ENCODE peak calls at places on chromosomes 7 and 10, in four cellular contexts. T is GM23248, E is mesenchymal stem cell, I is neuronal stem cell. R is an unnamed sample.

GRCh38 chr10:119333146-119333792 is 125.9 kb downstream of the GRK5 start:
- DNase-seq in E (peak), I (no peak), T (peak), R (no peak)

GRCh38 chr7:17298840-17299476 is 506 bp downstream of the AHR start:
- DNase-seq in T (peak), I (peak), E (peak), R (peak)

GRCh38 chr10:4725917-4726606 is 99.9 kb upstream of the AKR1E2 start:
- DNase-seq in T (peak), E (peak), I (no peak), R (peak)

GRCh38 chr10:30433779-30434272 is at the start of gene MAP3K8:
- DNase-seq in E (peak), T (peak), I (peak), R (peak)

GRCh38 chr7:105132335-105132734 is 118.3 kb downstream of the KMT2E start:
- DNase-seq in T (no peak), I (no peak), E (no peak), R (no peak)

GRCh38 chr7:28957064-28957821 is 887 bp downstream of the TRIL start:
- DNase-seq in I (peak), T (peak), E (no peak), R (peak)

GRCh38 chr7:68964060-68964459 is 634.2 kb upstream of the AUTS2 start:
- DNase-seq in E (no peak), I (no peak), T (peak), R (no peak)

GRCh38 chr7:7695418-7695817 is 23.0 kb downstream of the RPA3 start:
- DNase-seq in E (peak), T (no peak), I (no peak), R (no peak)

GRCh38 chr7:81573128-81573527 is 196.7 kb downstream of the HGF start:
- DNase-seq in T (no peak), E (no peak), I (no peak), R (no peak)

GRCh38 chr10:60314306-60314940 is 75.3 kb downstream of the ANK3 start:
- DNase-seq in E (peak), T (peak), I (no peak), R (peak)

GRCh38 chr10:6177880-6178281 is 24.9 kb upstream of the PFKFB3 start:
- DNase-seq in I (no peak), T (no peak), E (no peak), R (no peak)

GRCh38 chr7:123979876-123980275 is 53.0 kb downstream of the TMEM229A start:
- DNase-seq in I (no peak), T (no peak), E (peak), R (peak)

GRCh38 chr7:12385364-12385786 is 18.3 kb downstream of the VWDE start:
- DNase-seq in E (no peak), I (no peak), T (no peak), R (no peak)

GRCh38 chr10:113857210-113857609 is 2.7 kb downstream of the NHLRC2 start:
- DNase-seq in I (no peak), T (peak), E (no peak), R (no peak)

GRCh38 chr7:18638594-18639452 is 143.3 kb downstream of the HDAC9 start:
- DNase-seq in E (peak), T (peak), I (no peak), R (no peak)

GRCh38 chr10:18279202-18279601 is 139.0 kb downstream of the CACNB2 start:
- DNase-seq in E (no peak), I (no peak), T (peak), R (no peak)

GRCh38 chr7:42597296-42597695 is 314.6 kb downstream of the C7orf25 start:
- DNase-seq in T (no peak), I (no peak), E (no peak), R (no peak)

GRCh38 chr10:70223728-70224127 is 9.5 kb downstream of the PPA1 start:
- DNase-seq in I (no peak), T (peak), E (no peak), R (no peak)

GRCh38 chr10:29479081-29479917 is 155.5 kb downstream of the SVIL start:
- DNase-seq in E (peak), T (no peak), I (no peak), R (no peak)

GRCh38 chr7:88546808-88547207 is 212.7 kb upstream of the ZNF804B start:
- DNase-seq in E (no peak), T (peak), I (no peak), R (peak)

GRCh38 chr10:95308389-95309302 is 17.8 kb upstream of the PDLIM1 start:
- DNase-seq in T (peak), E (peak), I (no peak), R (peak)

GRCh38 chr10:42783181-42783549 is 570 bp downstream of the BMS1 start:
- DNase-seq in I (no peak), T (peak), E (peak), R (peak)

GRCh38 chr7:47351233-47352154 is 230.4 kb downstream of the TNS3 start:
- DNase-seq in T (no peak), E (no peak), I (no peak), R (no peak)

GRCh38 chr10:43912469-43912868 is 263.8 kb upstream of the ZNF32 start:
- DNase-seq in T (no peak), E (no peak), I (no peak), R (no peak)

GRCh38 chr7:106679153-106679931 is 18.4 kb upstream of the CCDC71L start:
- DNase-seq in E (peak), I (no peak), T (peak), R (peak)

GRCh38 chr10:30192846-30193608 is 133.6 kb upstream of the JCAD start:
- DNase-seq in E (no peak), I (no peak), T (no peak), R (no peak)

GRCh38 chr7:143901360-143901709 is 641 bp downstream of the TCAF1 start:
- DNase-seq in I (peak), T (peak), E (no peak), R (peak)

GRCh38 chr10:32731527-32731926 is 226.5 kb downstream of the ITGB1 start:
- DNase-seq in T (no peak), I (no peak), E (no peak), R (no peak)

GRCh38 chr10:74189999-74190421 is 39.0 kb downstream of the ADK start:
- DNase-seq in T (peak), I (no peak), E (peak), R (peak)

GRCh38 chr10:2784766-2785165 is 282.6 kb upstream of the PFKP start:
- DNase-seq in E (no peak), T (no peak), I (no peak), R (no peak)

GRCh38 chr10:2777946-2778345 is 289.4 kb upstream of the PFKP start:
- DNase-seq in I (no peak), T (no peak), E (no peak), R (no peak)

DNA sequence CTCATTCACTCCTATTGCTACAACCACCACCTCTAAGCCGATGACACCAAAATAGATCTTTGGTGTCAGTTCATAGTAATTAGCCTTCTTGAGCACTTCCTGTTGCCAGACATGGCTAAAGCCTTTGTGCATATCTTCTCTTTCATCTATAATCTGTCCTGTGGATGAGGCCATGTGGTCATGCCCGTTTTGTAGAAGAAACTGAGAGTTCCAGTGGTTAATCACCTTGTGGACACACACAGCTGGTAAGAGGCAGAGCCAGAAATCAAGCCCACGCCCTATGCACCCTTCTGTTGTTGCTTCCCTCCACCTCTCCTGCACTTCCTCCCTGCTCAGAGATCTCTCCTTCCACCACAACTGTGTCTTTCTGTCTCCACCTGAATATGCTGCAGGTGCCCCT is 285.1 kb upstream of the PFKP start:
- DNase-seq in I (no peak), T (no peak), E (no peak), R (no peak)
- H2AFZ ChIP-seq in I (no peak), T (no peak), E (no peak), R (no peak)

GRCh38 chr7:141462958-141463357 is 88.3 kb upstream of the AGK start:
- DNase-seq in E (no peak), T (no peak), I (no peak), R (no peak)

GRCh38 chr7:141461924-141462323 is 89.3 kb upstream of the AGK start:
- DNase-seq in T (no peak), E (no peak), I (no peak), R (no peak)

GRCh38 chr7:141466151-141466904 is 84.9 kb upstream of the AGK start:
- DNase-seq in I (no peak), E (no peak), T (no peak), R (no peak)

GRCh38 chr7:141464551-141464950 is 86.7 kb upstream of the AGK start:
- DNase-seq in E (no peak), T (no peak), I (no peak), R (no peak)

GRCh38 chr7:141463986-141464385 is 87.2 kb upstream of the AGK start:
- DNase-seq in T (no peak), I (no peak), E (no peak), R (no peak)
- H3K27ac ChIP-seq in T (no peak), I (no peak), E (no peak), R (no peak)

GRCh38 chr10:126283307-126283706 is 105.0 kb downstream of the ADAM12 start:
- DNase-seq in T (no peak), E (no peak), I (no peak), R (no peak)

GRCh38 chr10:126277177-126277576 is 111.1 kb downstream of the ADAM12 start:
- DNase-seq in I (peak), E (no peak), T (no peak), R (no peak)

GRCh38 chr10:126278846-126279245 is 109.4 kb downstream of the ADAM12 start:
- DNase-seq in E (peak), I (no peak), T (no peak), R (no peak)
- H2AFZ ChIP-seq in E (no peak), I (no peak), T (no peak), R (no peak)

GRCh38 chr7:5685192-5685591 is 96.3 kb downstream of the RNF216 start:
- DNase-seq in T (no peak), E (no peak), I (no peak), R (no peak)
- H3K27ac ChIP-seq in T (no peak), E (no peak), I (no peak), R (no peak)

GRCh38 chr7:158030566-158030965 is 557.1 kb downstream of the PTPRN2 start:
- DNase-seq in I (no peak), T (no peak), E (no peak), R (no peak)
- H2AFZ ChIP-seq in I (no peak), T (no peak), E (no peak), R (no peak)

DNA sequence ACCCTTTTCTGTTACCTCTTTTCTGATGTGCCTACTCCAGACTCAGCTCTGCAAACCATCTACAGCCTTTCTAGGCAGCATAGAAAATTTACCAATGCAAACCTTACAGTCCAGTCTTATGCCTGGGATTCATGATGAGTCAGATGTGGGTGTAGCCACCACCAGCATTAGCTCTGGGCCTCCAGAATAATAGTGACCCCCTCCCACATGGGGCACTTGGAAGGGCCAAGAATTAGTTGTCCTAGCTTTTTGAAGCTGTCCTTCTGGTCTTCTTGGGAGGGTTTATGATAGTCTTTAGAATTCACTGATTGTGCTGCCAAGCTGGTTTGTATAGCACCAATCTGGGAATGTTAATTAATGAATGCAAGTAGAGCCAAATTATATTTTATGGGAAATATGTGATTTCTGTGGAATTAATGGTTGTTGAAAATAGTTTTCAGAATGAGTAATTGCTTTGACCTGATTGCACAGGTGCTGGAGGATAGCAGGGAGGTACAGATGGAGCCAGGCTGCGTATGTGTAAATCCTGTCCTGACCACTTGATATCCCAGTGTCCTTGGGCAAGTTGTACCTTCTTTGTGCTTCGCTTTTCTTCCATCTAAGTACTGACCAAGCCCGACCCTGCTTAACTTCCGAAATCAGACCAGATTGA is 94.8 kb downstream of the CPED1 start:
- DNase-seq in I (no peak), T (peak), E (peak), R (no peak)
- H3K27ac ChIP-seq in I (no peak), T (peak), E (peak), R (no peak)

DNA sequence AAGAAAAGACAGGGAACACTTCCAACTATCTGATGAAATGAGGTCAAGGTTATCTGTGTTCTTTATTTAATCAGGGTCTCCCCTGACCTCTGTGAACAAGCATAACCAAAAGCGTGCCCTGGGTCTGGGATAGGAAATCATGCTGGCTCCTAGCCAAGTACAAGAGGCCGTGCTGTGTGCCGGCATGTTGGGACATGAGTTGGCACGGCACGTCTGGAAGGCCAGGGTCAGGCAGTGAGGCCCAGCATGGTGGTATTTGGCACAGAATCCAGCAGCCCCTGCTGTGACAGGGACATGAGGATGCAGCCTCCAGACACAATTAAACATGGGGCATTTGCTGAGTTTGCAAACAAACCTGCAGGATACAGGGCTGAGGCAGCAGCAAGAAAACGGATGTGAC is 320.4 kb downstream of the PLXNA4 start:
- DNase-seq in I (no peak), E (no peak), T (no peak), R (peak)
- H2AFZ ChIP-seq in I (no peak), E (no peak), T (no peak), R (no peak)

GRCh38 chr7:96167424-96167823 is 154.5 kb downstream of the SLC25A13 start:
- DNase-seq in I (no peak), T (no peak), E (no peak), R (no peak)
- H3K27ac ChIP-seq in I (no peak), T (no peak), E (no peak), R (no peak)

GRCh38 chr7:1882451-1882850 is 212.4 kb downstream of the ELFN1 start:
- DNase-seq in E (no peak), I (no peak), T (no peak), R (no peak)
- H2AFZ ChIP-seq in E (no peak), I (no peak), T (no peak), R (no peak)

GRCh38 chr7:73359306-73359705 is 31.3 kb downstream of the FKBP6 start:
- DNase-seq in E (no peak), I (no peak), T (no peak), R (no peak)

GRCh38 chr7:73356176-73356575 is 28.2 kb downstream of the FKBP6 start:
- DNase-seq in I (no peak), E (no peak), T (no peak), R (no peak)

GRCh38 chr7:73359746-73360375 is 31.9 kb downstream of the FKBP6 start:
- DNase-seq in T (no peak), E (no peak), I (no peak), R (no peak)

GRCh38 chr7:73361340-73361739 is 33.4 kb downstream of the FKBP6 start:
- DNase-seq in I (no peak), E (no peak), T (no peak), R (no peak)

DNA sequence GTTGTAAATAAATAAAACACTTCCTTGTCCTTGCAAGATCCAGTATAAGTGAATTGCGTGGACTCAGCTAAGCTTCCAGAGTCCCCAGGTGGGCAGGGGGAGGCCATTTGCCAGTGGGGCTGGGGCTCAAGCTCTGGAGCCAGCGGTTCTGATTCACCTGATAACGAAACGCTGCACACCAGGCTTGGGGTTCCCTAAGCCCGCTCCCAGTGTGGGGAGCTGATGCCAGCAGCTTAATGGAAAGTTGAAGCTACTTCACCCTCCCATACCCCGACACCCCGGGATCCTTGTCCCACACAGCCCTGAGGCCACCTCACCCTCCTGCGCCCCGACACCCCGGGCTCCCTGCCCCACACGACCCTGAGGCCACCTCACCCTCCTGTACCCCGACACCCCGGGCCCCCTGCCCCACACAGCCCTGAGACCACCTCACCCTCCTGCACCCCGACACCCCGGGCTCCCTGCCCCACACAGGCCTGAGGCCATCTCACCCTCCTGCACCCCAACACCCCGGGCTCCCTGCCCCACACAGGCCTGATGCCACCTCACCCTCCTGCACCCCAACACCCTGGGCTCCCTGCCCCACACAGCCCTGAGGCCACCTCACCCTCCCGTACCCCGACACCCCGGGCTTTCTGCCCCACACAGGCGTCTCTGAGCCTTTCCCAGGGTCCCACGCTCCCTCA is 30.8 kb downstream of the FKBP6 start:
- DNase-seq in T (no peak), E (no peak), I (no peak), R (no peak)
- H3K27ac ChIP-seq in T (no peak), E (no peak), I (no peak), R (peak)

R was measured in hepatocyte.